ENCODE peak calls at places on chromosomes 1 and 21, in four cellular contexts. P, B, Z and G are unnamed samples. For H3K4me1, the result is how much of the 10 kb centered on the place peaks cover.

GRCh38 chr1:26530898-26531598 is 1.5 kb downstream of the RPS6KA1 start:
- DNase-seq in P (peak), B (peak), Z (peak), G (peak)

GRCh38 chr1:1665815-1666251 is 7.0 kb upstream of the CDK11B start:
- DNase-seq in P (no peak), B (peak), Z (peak), G (no peak)

GRCh38 chr1:228767636-228768344 is 32.5 kb downstream of the RHOU start:
- DNase-seq in P (no peak), B (no peak), Z (no peak), G (no peak)

GRCh38 chr1:26134466-26134865 is 22.8 kb downstream of the PDIK1L start:
- DNase-seq in P (no peak), B (no peak), Z (no peak), G (no peak)

GRCh38 chr1:164635784-164636729 is 77.1 kb downstream of the PBX1 start:
- DNase-seq in P (no peak), B (no peak), Z (no peak), G (no peak)

GRCh38 chr1:179955318-179955638 is 668 bp downstream of the CEP350 start:
- DNase-seq in P (peak), B (no peak), Z (no peak), G (no peak)

GRCh38 chr1:244896550-244896949 is 32.2 kb upstream of the HNRNPU start:
- DNase-seq in P (peak), B (no peak), Z (no peak), G (no peak)

GRCh38 chr1:206905295-206906164 is 8.3 kb downstream of the IL24 start:
- DNase-seq in P (peak), B (no peak), Z (no peak), G (peak)

GRCh38 chr1:227234998-227235405 is 83.3 kb downstream of the CDC42BPA start:
- DNase-seq in P (peak), B (peak), Z (peak), G (peak)

GRCh38 chr1:2466834-2467554 is 9.1 kb upstream of the PLCH2 start:
- DNase-seq in P (no peak), B (peak), Z (peak), G (peak)

GRCh38 chr1:168469690-168470089 is 74.1 kb downstream of the XCL2 start:
- DNase-seq in P (peak), B (peak), Z (no peak), G (no peak)

GRCh38 chr1:109619655-109620395 is at the start of gene AMPD2:
- DNase-seq in P (peak), B (peak), Z (peak), G (peak)

GRCh38 chr1:232886304-232886703 is 64.1 kb upstream of the NTPCR start:
- DNase-seq in P (no peak), B (no peak), Z (peak), G (no peak)

GRCh38 chr1:183206538-183207117 is 20.6 kb downstream of the LAMC2 start:
- DNase-seq in P (no peak), B (no peak), Z (no peak), G (no peak)

GRCh38 chr1:61602663-61603062 is 122.3 kb downstream of the TM2D1 start:
- DNase-seq in P (no peak), B (no peak), Z (no peak), G (no peak)

GRCh38 chr1:243842978-243843490 is 7.0 kb downstream of the AKT3 start:
- DNase-seq in P (peak), B (no peak), Z (no peak), G (no peak)

GRCh38 chr1:204359474-204360255 is at the start of gene PLEKHA6:
- DNase-seq in P (peak), B (peak), Z (peak), G (peak)

GRCh38 chr1:94579876-94580294 is 38.3 kb upstream of the F3 start:
- DNase-seq in P (peak), B (peak), Z (no peak), G (no peak)

GRCh38 chr1:5388622-5389021 is 603.6 kb downstream of the NPHP4 start:
- DNase-seq in P (no peak), B (no peak), Z (peak), G (no peak)

GRCh38 chr1:83574749-83575148 is 424.2 kb downstream of the TTLL7 start:
- DNase-seq in P (no peak), B (no peak), Z (peak), G (no peak)

GRCh38 chr1:243354511-243355153 is 98.8 kb downstream of the SDCCAG8 start:
- DNase-seq in P (peak), B (no peak), Z (no peak), G (no peak)

GRCh38 chr1:241317676-241318075 is 39.3 kb downstream of the RGS7 start:
- DNase-seq in P (no peak), B (no peak), Z (no peak), G (no peak)

GRCh38 chr1:1402081-1402900 is 3.2 kb upstream of the CCNL2 start:
- DNase-seq in P (peak), B (peak), Z (peak), G (peak)

GRCh38 chr1:7011826-7012225 is 226.6 kb downstream of the CAMTA1 start:
- DNase-seq in P (no peak), B (no peak), Z (no peak), G (no peak)

GRCh38 chr21:38413958-38414506 is 84.2 kb downstream of the ERG start:
- DNase-seq in P (peak), B (no peak), Z (no peak), G (no peak)

DNA sequence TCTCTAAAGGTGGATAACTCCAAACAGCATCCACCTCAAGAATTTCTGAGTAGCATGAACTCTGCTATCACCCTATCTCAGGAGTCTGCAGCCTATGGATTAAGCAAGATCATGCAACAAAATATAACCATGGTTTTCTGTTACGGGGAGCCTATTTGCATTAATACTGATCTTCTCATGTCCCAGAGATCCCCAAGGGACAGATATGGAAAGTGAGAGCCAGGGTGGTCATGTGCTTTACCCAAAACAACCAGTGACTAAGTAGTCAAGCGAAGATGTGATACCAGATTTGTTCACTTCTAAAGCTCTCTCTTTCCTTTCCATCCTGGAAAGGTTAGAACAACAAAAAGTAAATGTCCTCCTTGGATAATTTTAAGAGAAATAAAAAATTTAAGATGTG is 125.1 kb downstream of the PRRX1 start:
- DNase-seq in P (no peak), B (no peak), Z (no peak), G (peak)
- H3K4me1 ChIP-seq in P (under half), B (under half), Z (under half), G (under half)

GRCh38 chr21:41364308-41364707 is 2.5 kb downstream of the MX2 start:
- DNase-seq in P (no peak), B (no peak), Z (no peak), G (no peak)

GRCh38 chr21:41361786-41362604 is at the start of gene MX2:
- DNase-seq in P (peak), B (no peak), Z (no peak), G (peak)

GRCh38 chr21:41363370-41364270 is 1.8 kb downstream of the MX2 start:
- DNase-seq in P (no peak), B (no peak), Z (no peak), G (no peak)

GRCh38 chr21:41361053-41361785 is 608 bp upstream of the MX2 start:
- DNase-seq in P (no peak), B (no peak), Z (no peak), G (no peak)

GRCh38 chr21:41362605-41363369 is 960 bp downstream of the MX2 start:
- DNase-seq in P (no peak), B (no peak), Z (no peak), G (no peak)
- H3K4me2 ChIP-seq in P (no peak), B (no peak), Z (no peak), G (peak)

DNA sequence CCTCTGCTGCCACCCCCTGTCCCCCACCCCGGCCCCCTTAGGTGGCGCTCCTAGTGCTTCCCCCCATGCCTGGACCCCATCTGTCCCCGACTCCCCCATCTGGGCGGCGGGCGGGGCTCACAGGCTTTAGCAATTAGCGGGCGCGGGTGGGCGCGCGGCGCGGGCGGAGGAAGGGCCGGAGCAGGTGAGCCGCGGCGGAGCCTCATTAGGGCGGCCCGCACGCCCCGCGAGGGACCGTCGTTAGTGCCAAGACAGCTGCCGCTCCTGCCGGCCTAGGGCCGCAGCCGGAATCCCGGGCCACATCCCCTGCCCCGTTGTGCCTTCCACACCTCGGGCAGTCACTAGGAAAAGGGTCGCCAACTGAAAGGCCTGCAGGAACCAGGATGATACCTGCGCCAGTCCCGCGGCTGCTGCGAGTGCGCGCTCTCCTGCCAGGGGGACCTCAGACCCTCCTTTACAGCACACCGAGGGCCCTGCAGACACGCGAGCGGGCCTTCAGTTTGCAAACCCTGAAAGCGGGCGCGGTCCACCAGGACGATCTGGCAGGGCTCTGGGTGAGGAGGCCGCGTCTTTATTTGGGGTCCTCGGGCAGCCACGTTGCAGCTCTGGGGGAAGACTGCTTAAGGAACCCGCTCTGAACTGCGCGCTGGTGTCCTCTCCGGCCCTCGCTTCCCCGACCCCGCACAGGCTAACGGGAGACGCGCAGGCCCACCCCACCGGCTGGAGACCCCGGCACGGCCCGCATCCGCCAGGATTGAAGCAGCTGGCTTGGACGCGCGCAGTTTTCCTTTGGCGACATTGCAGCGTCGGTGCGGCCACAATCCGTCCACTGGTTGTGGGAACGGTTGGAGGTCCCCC is 7.6 kb downstream of the OLIG2 start:
- DNase-seq in P (no peak), B (no peak), Z (peak), G (no peak)
- H3K9ac ChIP-seq in P (no peak), B (no peak), Z (no peak), G (no peak)

GRCh38 chr1:31745071-31745897 is 18.9 kb downstream of the ADGRB2 start:
- DNase-seq in P (peak), B (peak), Z (peak), G (peak)
- H3K4me1 ChIP-seq in P (under half), B (under half), Z (under half), G (half or more)

GRCh38 chr1:177926201-177926600 is 43.7 kb downstream of the SEC16B start:
- DNase-seq in P (no peak), B (no peak), Z (no peak), G (no peak)
- H3K4me2 ChIP-seq in P (no peak), B (no peak), Z (no peak), G (no peak)

GRCh38 chr1:89701746-89702241 is 68.9 kb downstream of the LRRC8C start:
- DNase-seq in P (no peak), B (peak), Z (no peak), G (no peak)

GRCh38 chr1:89697397-89697796 is 64.5 kb downstream of the LRRC8C start:
- DNase-seq in P (no peak), B (no peak), Z (no peak), G (no peak)

GRCh38 chr1:89698020-89698560 is 65.2 kb downstream of the LRRC8C start:
- DNase-seq in P (no peak), B (no peak), Z (no peak), G (no peak)

GRCh38 chr1:89698624-89699023 is 65.7 kb downstream of the LRRC8C start:
- DNase-seq in P (no peak), B (no peak), Z (no peak), G (no peak)

DNA sequence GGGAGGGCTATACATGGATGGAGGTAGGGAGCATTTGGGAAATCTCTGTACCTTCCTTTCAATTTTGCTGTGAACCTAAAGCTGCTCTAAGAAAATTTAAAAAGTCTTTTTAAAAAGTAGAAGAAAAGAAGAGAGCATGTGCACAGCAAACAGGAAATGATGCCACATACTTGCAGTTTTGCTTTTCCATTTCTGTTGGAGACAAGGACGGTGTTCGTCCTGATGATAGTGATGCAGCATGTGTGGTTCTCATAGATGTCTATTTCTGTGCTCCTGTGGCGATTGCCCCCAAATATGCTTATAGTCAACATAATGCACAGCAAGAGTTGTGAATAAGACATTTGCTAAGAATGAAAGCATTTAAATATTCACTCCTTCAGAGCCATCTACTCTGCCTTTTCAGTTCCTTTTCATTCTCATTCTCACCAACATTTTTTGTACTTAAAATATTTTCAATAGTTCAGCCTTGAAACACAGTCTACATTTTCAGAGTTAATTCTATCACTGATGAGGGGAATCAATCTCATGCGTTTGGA is 66.6 kb downstream of the LRRC8C start:
- DNase-seq in P (no peak), B (no peak), Z (no peak), G (no peak)
- H3K9ac ChIP-seq in P (no peak), B (no peak), Z (no peak), G (no peak)

GRCh38 chr1:173020138-173020742 is 30.5 kb downstream of the TNFSF18 start:
- DNase-seq in P (no peak), B (no peak), Z (no peak), G (peak)
- H3K4me1 ChIP-seq in P (under half), B (under half), Z (under half), G (under half)